ENCODE peak calls at places on chromosome 14, in four cellular contexts. N is BJ, H is A549, U is ascending aorta. D is an unnamed sample.

GRCh38 chr14:94123868-94124267 is 5.5 kb downstream of the IFI27L2 start:
- DNase-seq in H (no peak), U (peak), N (no peak), D (no peak)

GRCh38 chr14:33782923-33783322 is 168.0 kb downstream of the EGLN3 start:
- DNase-seq in H (no peak), U (no peak), N (no peak), D (no peak)

GRCh38 chr14:96243785-96244184 is 12.2 kb upstream of the BDKRB1 start:
- DNase-seq in N (no peak), U (no peak), H (no peak), D (no peak)

GRCh38 chr14:52703225-52703624 is 3.8 kb upstream of the PSMC6 start:
- DNase-seq in U (peak), H (no peak), N (peak), D (peak)

GRCh38 chr14:31357279-31357678 is 63.1 kb downstream of the HEATR5A start:
- DNase-seq in N (no peak), H (no peak), U (no peak), D (no peak)

GRCh38 chr14:67623114-67623513 is 3.4 kb downstream of the ARG2 start:
- DNase-seq in H (no peak), U (peak), N (no peak), D (no peak)

GRCh38 chr14:76371066-76371465 is 4.9 kb upstream of the ESRRB start:
- DNase-seq in N (no peak), U (no peak), H (no peak), D (no peak)

GRCh38 chr14:56129941-56130340 is 11.7 kb downstream of the PELI2 start:
- DNase-seq in U (no peak), H (no peak), N (no peak), D (no peak)

GRCh38 chr14:24399981-24400718 is 1.3 kb downstream of the NYNRIN start:
- DNase-seq in H (no peak), N (no peak), U (no peak), D (no peak)
- H3K4me3 ChIP-seq in H (no peak), N (peak), U (peak), D (peak)

DNA sequence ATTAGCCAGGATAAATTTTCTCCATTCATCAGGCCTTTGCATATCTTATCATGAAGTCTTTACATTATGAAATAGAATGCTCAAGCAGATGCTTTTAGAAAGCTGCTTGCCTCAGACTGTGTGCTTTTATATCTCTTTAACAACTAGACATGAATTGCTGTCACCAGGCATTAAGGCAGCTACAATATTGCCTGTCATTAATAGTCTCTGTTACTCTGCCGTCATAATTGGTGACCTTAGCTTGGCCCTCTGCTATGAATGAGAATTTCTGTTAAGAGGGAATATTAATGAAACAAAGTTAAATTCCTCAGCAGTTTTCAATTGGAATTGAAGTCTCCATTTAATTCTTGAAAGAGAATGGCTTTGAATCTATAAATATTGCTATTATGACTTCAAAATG is 266.8 kb upstream of the MIS18BP1 start:
- DNase-seq in H (no peak), U (no peak), N (no peak), D (no peak)
- TF ChIP-seq CTCF in H (no peak), U (no peak), N (no peak), D (no peak)

GRCh38 chr14:28242895-28243294 is 523.7 kb upstream of the FOXG1 start:
- DNase-seq in H (no peak), U (no peak), N (no peak), D (no peak)
- H3K4me3 ChIP-seq in H (no peak), U (no peak), N (no peak), D (no peak)

GRCh38 chr14:58947156-58947555 is 241.3 kb upstream of the DAAM1 start:
- DNase-seq in N (no peak), U (no peak), H (no peak), D (no peak)

GRCh38 chr14:58950555-58950954 is 237.9 kb upstream of the DAAM1 start:
- DNase-seq in U (no peak), N (no peak), H (no peak), D (no peak)

GRCh38 chr14:58944957-58945356 is 243.5 kb upstream of the DAAM1 start:
- DNase-seq in H (no peak), N (no peak), U (no peak), D (no peak)

GRCh38 chr14:58944226-58944769 is 244.2 kb upstream of the DAAM1 start:
- DNase-seq in H (no peak), U (no peak), N (no peak), D (peak)

DNA sequence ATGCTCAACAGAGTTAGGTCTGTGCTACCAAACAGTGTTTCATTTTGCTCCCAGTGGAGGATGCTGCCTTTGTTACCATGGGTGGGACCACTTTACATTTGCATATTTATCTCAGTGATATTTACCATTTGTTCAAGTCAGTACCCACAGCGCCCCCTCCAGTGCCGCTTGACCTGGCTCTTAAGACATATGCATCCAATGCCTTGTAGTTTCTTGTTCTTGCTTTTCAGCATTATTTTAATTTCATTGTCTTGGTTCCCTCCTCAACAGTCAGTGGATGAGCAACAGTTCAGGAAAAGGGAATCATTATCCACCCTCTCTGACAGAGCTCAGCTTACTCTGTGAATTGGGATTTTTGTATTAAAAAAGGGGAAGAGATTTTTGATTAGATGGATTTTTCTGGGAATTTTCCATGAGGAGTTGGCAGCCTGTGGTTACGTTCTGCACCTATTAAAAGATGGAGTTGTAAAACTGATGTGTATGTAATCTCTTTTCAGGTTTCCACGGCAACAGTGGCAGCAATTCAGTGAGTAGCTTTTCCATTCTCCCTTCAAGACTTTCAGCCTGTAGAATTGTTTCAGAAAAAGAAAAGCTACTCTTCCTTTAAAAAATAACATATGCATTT is 240.5 kb upstream of the DAAM1 start:
- DNase-seq in H (no peak), U (no peak), N (no peak), D (no peak)
- TF ChIP-seq CTCF in H (no peak), U (no peak), N (no peak), D (no peak)

GRCh38 chr14:91573894-91574837 is 64.1 kb upstream of the PPP4R3A start:
- DNase-seq in U (peak), N (peak), H (peak), D (no peak)
- H3K4me3 ChIP-seq in U (peak), N (peak), H (peak), D (peak)

GRCh38 chr14:27050195-27050594 is 452.4 kb upstream of the NOVA1 start:
- DNase-seq in N (no peak), U (no peak), H (no peak), D (no peak)
- TF ChIP-seq CTCF in N (no peak), U (no peak), H (no peak), D (no peak)

GRCh38 chr14:89635615-89636014 is 218.6 kb upstream of the FOXN3 start:
- DNase-seq in U (no peak), N (no peak), H (no peak), D (no peak)

GRCh38 chr14:89638888-89639287 is 221.9 kb upstream of the FOXN3 start:
- DNase-seq in U (no peak), N (no peak), H (no peak), D (no peak)

GRCh38 chr14:89629383-89629782 is 212.3 kb upstream of the FOXN3 start:
- DNase-seq in U (no peak), H (no peak), N (no peak), D (no peak)

GRCh38 chr14:89630096-89630829 is 213.2 kb upstream of the FOXN3 start:
- DNase-seq in H (no peak), N (no peak), U (no peak), D (no peak)

DNA sequence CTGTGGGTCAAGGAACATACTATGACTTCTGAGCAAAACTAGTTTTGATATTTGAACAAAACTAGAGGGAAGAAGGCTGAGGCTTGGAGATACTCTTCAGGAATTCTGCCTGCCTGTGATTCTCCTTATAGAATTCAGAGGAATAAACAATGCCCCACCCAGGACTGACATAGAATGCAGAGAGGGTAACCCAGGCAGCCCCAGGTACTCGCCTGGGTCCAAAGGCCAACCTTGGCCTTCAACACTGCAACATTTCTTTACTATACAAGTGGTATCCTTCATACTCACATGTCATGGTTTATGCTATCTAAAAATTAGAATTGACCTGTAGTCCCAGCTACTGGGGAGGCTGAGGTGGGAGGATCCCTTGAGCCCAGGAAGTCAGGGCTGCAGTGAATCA is 217.0 kb upstream of the FOXN3 start:
- DNase-seq in H (no peak), U (no peak), N (no peak), D (no peak)
- H3K4me3 ChIP-seq in H (no peak), U (no peak), N (no peak), D (no peak)

GRCh38 chr14:89252887-89253532 is 164.0 kb downstream of the FOXN3 start:
- DNase-seq in N (no peak), U (peak), H (no peak), D (no peak)
- TF ChIP-seq CTCF in N (no peak), U (no peak), H (no peak), D (peak)